ENCODE peak calls at places on chromosome 13, in five cellular contexts. One of them, this sample, is unnamed.

GRCh38 chr13:47816835-47817234 is 184.2 kb downstream of the SUCLA2 start:
- DNase-seq in neuronal stem cell: peak
- DNase-seq in mesendoderm: peak
- DNase-seq in IMR-90: no peak
- DNase-seq in mesenchymal stem cell: no peak
- DNase-seq in this sample: no peak

GRCh38 chr13:63288576-63288975 is 1872.9 kb upstream of the PCDH20 start:
- DNase-seq in neuronal stem cell: no peak
- DNase-seq in mesendoderm: no peak
- DNase-seq in IMR-90: peak
- DNase-seq in mesenchymal stem cell: peak
- DNase-seq in this sample: no peak

GRCh38 chr13:25881946-25882574 is 169.8 kb downstream of the SHISA2 start:
- DNase-seq in neuronal stem cell: peak
- DNase-seq in mesendoderm: peak
- DNase-seq in IMR-90: no peak
- DNase-seq in mesenchymal stem cell: peak
- DNase-seq in this sample: no peak

GRCh38 chr13:51111174-51111573 is at the start of gene C13orf42:
- DNase-seq in neuronal stem cell: no peak
- DNase-seq in mesendoderm: no peak
- DNase-seq in IMR-90: no peak
- DNase-seq in mesenchymal stem cell: no peak
- DNase-seq in this sample: no peak

GRCh38 chr13:52459668-52460067 is 4.4 kb downstream of the CKAP2 start:
- DNase-seq in neuronal stem cell: no peak
- DNase-seq in mesendoderm: no peak
- DNase-seq in IMR-90: peak
- DNase-seq in mesenchymal stem cell: peak
- DNase-seq in this sample: no peak

GRCh38 chr13:40518481-40518882 is 148.0 kb downstream of the FOXO1 start:
- DNase-seq in neuronal stem cell: no peak
- DNase-seq in mesendoderm: peak
- DNase-seq in IMR-90: no peak
- DNase-seq in mesenchymal stem cell: no peak
- DNase-seq in this sample: no peak

GRCh38 chr13:74774252-74774651 is 640.0 kb upstream of the KLF12 start:
- DNase-seq in neuronal stem cell: no peak
- DNase-seq in mesendoderm: no peak
- DNase-seq in IMR-90: peak
- DNase-seq in mesenchymal stem cell: no peak
- DNase-seq in this sample: no peak

GRCh38 chr13:31327157-31327556 is 127.4 kb downstream of the B3GLCT start:
- DNase-seq in neuronal stem cell: no peak
- DNase-seq in mesendoderm: no peak
- DNase-seq in IMR-90: no peak
- DNase-seq in mesenchymal stem cell: no peak
- DNase-seq in this sample: no peak

GRCh38 chr13:29503041-29503837 is 92.2 kb downstream of the SLC7A1 start:
- DNase-seq in neuronal stem cell: no peak
- DNase-seq in mesendoderm: peak
- DNase-seq in IMR-90: peak
- DNase-seq in mesenchymal stem cell: peak
- DNase-seq in this sample: peak

GRCh38 chr13:107680115-107680514 is 535.2 kb downstream of the LIG4 start:
- DNase-seq in neuronal stem cell: no peak
- DNase-seq in mesendoderm: peak
- DNase-seq in IMR-90: peak
- DNase-seq in mesenchymal stem cell: no peak
- DNase-seq in this sample: no peak

GRCh38 chr13:66673401-66673800 is 556.7 kb downstream of the PCDH9 start:
- DNase-seq in neuronal stem cell: no peak
- DNase-seq in mesendoderm: no peak
- DNase-seq in IMR-90: peak
- DNase-seq in mesenchymal stem cell: peak
- DNase-seq in this sample: no peak

GRCh38 chr13:92510416-92510815 is 716.2 kb upstream of the GPC6 start:
- DNase-seq in neuronal stem cell: no peak
- DNase-seq in mesendoderm: peak
- DNase-seq in IMR-90: peak
- DNase-seq in mesenchymal stem cell: peak
- DNase-seq in this sample: no peak

GRCh38 chr13:106418556-106418955 is 116.9 kb downstream of the EFNB2 start:
- DNase-seq in neuronal stem cell: no peak
- DNase-seq in mesendoderm: no peak
- DNase-seq in IMR-90: peak
- DNase-seq in mesenchymal stem cell: no peak
- DNase-seq in this sample: no peak

GRCh38 chr13:44068169-44068568 is 188.5 kb downstream of the LACC1 start:
- DNase-seq in neuronal stem cell: no peak
- DNase-seq in mesendoderm: peak
- DNase-seq in IMR-90: peak
- DNase-seq in mesenchymal stem cell: no peak
- DNase-seq in this sample: no peak

GRCh38 chr13:47437411-47437810 is 540.6 kb upstream of the HTR2A start:
- DNase-seq in neuronal stem cell: no peak
- DNase-seq in mesendoderm: no peak
- DNase-seq in IMR-90: peak
- DNase-seq in mesenchymal stem cell: peak
- DNase-seq in this sample: no peak

GRCh38 chr13:51539887-51540286 is 44.4 kb upstream of the WDFY2 start:
- DNase-seq in neuronal stem cell: no peak
- DNase-seq in mesendoderm: no peak
- DNase-seq in IMR-90: peak
- DNase-seq in mesenchymal stem cell: peak
- DNase-seq in this sample: no peak

GRCh38 chr13:20395061-20395916 is 130.4 kb downstream of the CRYL1 start:
- DNase-seq in neuronal stem cell: no peak
- DNase-seq in mesendoderm: no peak
- DNase-seq in IMR-90: no peak
- DNase-seq in mesenchymal stem cell: no peak
- DNase-seq in this sample: no peak

GRCh38 chr13:91381371-91381770 is 17.1 kb upstream of the GPC5 start:
- DNase-seq in neuronal stem cell: no peak
- DNase-seq in mesendoderm: no peak
- DNase-seq in IMR-90: peak
- DNase-seq in mesenchymal stem cell: peak
- DNase-seq in this sample: no peak

GRCh38 chr13:55087085-55087484 is 2053.6 kb upstream of the PRR20A start:
- DNase-seq in neuronal stem cell: no peak
- DNase-seq in mesendoderm: peak
- DNase-seq in IMR-90: no peak
- DNase-seq in mesenchymal stem cell: no peak
- DNase-seq in this sample: peak

GRCh38 chr13:69565334-69565733 is 542.3 kb upstream of the ATXN8OS start:
- DNase-seq in neuronal stem cell: no peak
- DNase-seq in mesendoderm: peak
- DNase-seq in IMR-90: no peak
- DNase-seq in mesenchymal stem cell: peak
- DNase-seq in this sample: peak

GRCh38 chr13:107860284-107860683 is 355.1 kb downstream of the LIG4 start:
- DNase-seq in neuronal stem cell: no peak
- DNase-seq in mesendoderm: no peak
- DNase-seq in IMR-90: no peak
- DNase-seq in mesenchymal stem cell: no peak
- DNase-seq in this sample: no peak

GRCh38 chr13:21988624-21989023 is 317.8 kb downstream of the FGF9 start:
- DNase-seq in neuronal stem cell: no peak
- DNase-seq in mesendoderm: no peak
- DNase-seq in IMR-90: no peak
- DNase-seq in mesenchymal stem cell: no peak
- DNase-seq in this sample: no peak

GRCh38 chr13:111006508-111007031 is 91.7 kb upstream of the ANKRD10 start:
- DNase-seq in neuronal stem cell: peak
- DNase-seq in mesendoderm: peak
- DNase-seq in IMR-90: peak
- DNase-seq in mesenchymal stem cell: peak
- DNase-seq in this sample: no peak
- H2BK120ac ChIP-seq in neuronal stem cell: no peak
- H2BK120ac ChIP-seq in mesendoderm: no peak
- H2BK120ac ChIP-seq in IMR-90: peak
- H2BK120ac ChIP-seq in mesenchymal stem cell: no peak
- H2BK120ac ChIP-seq in this sample: no peak

GRCh38 chr13:104256701-104257100 is 1190.5 kb upstream of the SLC10A2 start:
- DNase-seq in neuronal stem cell: no peak
- DNase-seq in mesendoderm: no peak
- DNase-seq in IMR-90: no peak
- DNase-seq in mesenchymal stem cell: no peak
- DNase-seq in this sample: no peak
- H3K23ac ChIP-seq in neuronal stem cell: no peak
- H3K23ac ChIP-seq in mesendoderm: no peak
- H3K23ac ChIP-seq in IMR-90: no peak
- H3K23ac ChIP-seq in mesenchymal stem cell: no peak
- H3K23ac ChIP-seq in this sample: no peak

GRCh38 chr13:27405521-27406134 is 18.8 kb upstream of the GTF3A start:
- DNase-seq in neuronal stem cell: no peak
- DNase-seq in mesendoderm: no peak
- DNase-seq in IMR-90: no peak
- DNase-seq in mesenchymal stem cell: no peak
- DNase-seq in this sample: no peak

GRCh38 chr13:27403727-27404385 is 20.6 kb upstream of the GTF3A start:
- DNase-seq in neuronal stem cell: no peak
- DNase-seq in mesendoderm: no peak
- DNase-seq in IMR-90: no peak
- DNase-seq in mesenchymal stem cell: peak
- DNase-seq in this sample: no peak

GRCh38 chr13:27406178-27406939 is 18.1 kb upstream of the GTF3A start:
- DNase-seq in neuronal stem cell: no peak
- DNase-seq in mesendoderm: peak
- DNase-seq in IMR-90: peak
- DNase-seq in mesenchymal stem cell: peak
- DNase-seq in this sample: no peak

GRCh38 chr13:27403252-27403678 is 21.2 kb upstream of the GTF3A start:
- DNase-seq in neuronal stem cell: no peak
- DNase-seq in mesendoderm: peak
- DNase-seq in IMR-90: peak
- DNase-seq in mesenchymal stem cell: peak
- DNase-seq in this sample: no peak

GRCh38 chr13:27404680-27405079 is 19.7 kb upstream of the GTF3A start:
- DNase-seq in neuronal stem cell: no peak
- DNase-seq in mesendoderm: no peak
- DNase-seq in IMR-90: no peak
- DNase-seq in mesenchymal stem cell: no peak
- DNase-seq in this sample: no peak
- H2AK5ac ChIP-seq in neuronal stem cell: no peak
- H2AK5ac ChIP-seq in mesendoderm: no peak
- H2AK5ac ChIP-seq in IMR-90: no peak
- H2AK5ac ChIP-seq in mesenchymal stem cell: no peak
- H2AK5ac ChIP-seq in this sample: no peak

GRCh38 chr13:112072531-112073244 is 5.7 kb downstream of the SOX1 start:
- DNase-seq in neuronal stem cell: peak
- DNase-seq in mesendoderm: peak
- DNase-seq in IMR-90: no peak
- DNase-seq in mesenchymal stem cell: no peak
- DNase-seq in this sample: peak

GRCh38 chr13:112069063-112069726 is 2.2 kb downstream of the SOX1 start:
- DNase-seq in neuronal stem cell: no peak
- DNase-seq in mesendoderm: no peak
- DNase-seq in IMR-90: no peak
- DNase-seq in mesenchymal stem cell: no peak
- DNase-seq in this sample: no peak

GRCh38 chr13:112069727-112070300 is 2.9 kb downstream of the SOX1 start:
- DNase-seq in neuronal stem cell: no peak
- DNase-seq in mesendoderm: no peak
- DNase-seq in IMR-90: no peak
- DNase-seq in mesenchymal stem cell: no peak
- DNase-seq in this sample: no peak

GRCh38 chr13:112071902-112072530 is 5.1 kb downstream of the SOX1 start:
- DNase-seq in neuronal stem cell: no peak
- DNase-seq in mesendoderm: no peak
- DNase-seq in IMR-90: no peak
- DNase-seq in mesenchymal stem cell: no peak
- DNase-seq in this sample: no peak

DNA sequence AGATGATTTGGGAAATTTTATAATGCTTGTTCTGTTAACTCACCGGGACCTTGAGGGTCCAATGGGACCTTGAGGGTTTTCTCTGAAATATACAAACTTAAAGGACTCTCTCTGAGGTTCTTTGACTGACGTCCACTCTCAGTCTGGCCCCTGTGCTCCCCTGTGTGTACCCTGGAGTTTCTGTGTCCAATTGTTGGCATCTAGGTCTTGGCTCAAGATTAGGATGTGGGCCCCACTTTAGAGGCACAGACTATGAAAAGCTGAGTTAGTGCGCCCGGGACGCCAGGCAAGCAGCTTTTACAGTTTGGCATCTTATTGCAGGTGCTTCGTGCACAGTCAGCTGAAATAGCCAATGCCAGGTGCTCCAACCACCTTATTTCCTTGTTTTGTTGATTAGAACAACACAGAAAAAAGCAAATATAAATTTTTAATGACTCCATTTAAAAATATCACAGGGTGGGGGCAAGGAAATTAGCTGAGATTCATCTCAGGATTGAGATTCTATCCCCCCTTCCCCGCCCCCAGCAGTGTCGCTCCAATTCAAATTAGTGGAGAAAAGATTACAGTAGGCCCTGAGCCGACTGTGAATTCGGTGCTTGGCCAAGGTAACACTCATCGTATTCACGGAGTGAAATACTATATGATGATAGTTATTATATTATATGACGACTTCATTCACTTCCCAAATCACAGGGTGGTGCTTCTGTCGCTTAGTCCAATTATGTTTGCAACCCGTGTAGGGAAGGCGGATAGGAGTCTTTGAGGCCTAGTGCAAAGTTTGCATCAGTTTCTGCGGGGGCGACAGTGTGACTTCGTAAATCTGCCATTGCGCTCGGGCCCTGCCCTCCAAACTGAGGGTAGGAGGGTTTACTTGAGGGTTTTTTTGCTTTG is 4.3 kb downstream of the SOX1 start:
- DNase-seq in neuronal stem cell: no peak
- DNase-seq in mesendoderm: no peak
- DNase-seq in IMR-90: no peak
- DNase-seq in mesenchymal stem cell: no peak
- DNase-seq in this sample: no peak
- H2BK120ac ChIP-seq in neuronal stem cell: no peak
- H2BK120ac ChIP-seq in mesendoderm: no peak
- H2BK120ac ChIP-seq in IMR-90: no peak
- H2BK120ac ChIP-seq in mesenchymal stem cell: no peak
- H2BK120ac ChIP-seq in this sample: no peak